ENCODE peak calls at places on chromosomes 11 and 22, in ten cellular contexts. O, L, U, B, Q, W, S, D, I and T are unnamed samples. For H3K4me1, the result is how much of the 10 kb centered on the place peaks cover.

GRCh38 chr11:110031171-110031570 is 62.0 kb upstream of the ZC3H12C start:
- DNase-seq in O (no peak), L (no peak), U (no peak), B (no peak), Q (no peak), W (no peak), S (no peak), D (no peak), I (no peak), T (no peak)

GRCh38 chr11:41879186-41879738 is 419.8 kb upstream of the LRRC4C start:
- DNase-seq in O (no peak), L (no peak), U (no peak), B (no peak), Q (no peak), W (peak), S (no peak), D (no peak), I (no peak), T (no peak)

GRCh38 chr11:124941703-124942102 is 5.9 kb upstream of the HEPACAM start:
- DNase-seq in O (no peak), L (no peak), U (no peak), B (no peak), Q (no peak), W (no peak), S (no peak), D (no peak), I (no peak), T (no peak)

GRCh38 chr22:25488244-25489020 is 76.0 kb upstream of the GRK3 start:
- DNase-seq in O (peak), L (peak), U (peak), B (peak), Q (peak), W (peak), S (peak), D (no peak), I (no peak), T (peak)

GRCh38 chr22:35467788-35468187 is 67.8 kb downstream of the MCM5 start:
- DNase-seq in O (peak), L (peak), U (peak), B (peak), Q (peak), W (peak), S (peak), D (peak), I (peak), T (peak)

GRCh38 chr11:76629133-76629852 is 41.3 kb downstream of the LRRC32 start:
- DNase-seq in O (peak), L (peak), U (peak), B (no peak), Q (no peak), W (no peak), S (no peak), D (peak), I (no peak), T (peak)

GRCh38 chr11:133619973-133620372 is 87.7 kb upstream of the OPCML start:
- DNase-seq in O (no peak), L (no peak), U (no peak), B (no peak), Q (no peak), W (no peak), S (no peak), D (no peak), I (no peak), T (no peak)

GRCh38 chr11:62116458-62116857 is 7.4 kb upstream of the INCENP start:
- DNase-seq in O (no peak), L (no peak), U (no peak), B (no peak), Q (no peak), W (peak), S (no peak), D (no peak), I (no peak), T (no peak)

GRCh38 chr22:25282671-25283561 is 63.5 kb downstream of the CRYBB2 start:
- DNase-seq in O (no peak), L (no peak), U (no peak), B (no peak), Q (no peak), W (no peak), S (no peak), D (no peak), I (no peak), T (peak)

GRCh38 chr11:120511116-120511803 is at the start of gene GRIK4:
- DNase-seq in O (peak), L (peak), U (peak), B (peak), Q (peak), W (peak), S (peak), D (peak), I (peak), T (peak)

GRCh38 chr11:134048028-134048427 is 20.8 kb upstream of the JAM3 start:
- DNase-seq in O (no peak), L (no peak), U (no peak), B (peak), Q (no peak), W (no peak), S (no peak), D (no peak), I (no peak), T (no peak)

GRCh38 chr11:134535029-134536025 is 123.3 kb upstream of the B3GAT1 start:
- DNase-seq in O (no peak), L (no peak), U (peak), B (peak), Q (no peak), W (no peak), S (no peak), D (peak), I (no peak), T (no peak)

GRCh38 chr22:49855491-49855911 is 1.9 kb downstream of the ZBED4 start:
- DNase-seq in O (peak), L (peak), U (no peak), B (no peak), Q (no peak), W (no peak), S (no peak), D (no peak), I (peak), T (peak)

GRCh38 chr22:29727248-29727551 is 7.4 kb downstream of the CABP7 start:
- DNase-seq in O (peak), L (peak), U (no peak), B (peak), Q (peak), W (peak), S (no peak), D (no peak), I (no peak), T (peak)

GRCh38 chr11:6926208-6927029 is at the start of gene ZNF215:
- DNase-seq in O (peak), L (peak), U (peak), B (peak), Q (peak), W (peak), S (peak), D (peak), I (peak), T (peak)

GRCh38 chr11:3906166-3906565 is 50.7 kb downstream of the STIM1 start:
- DNase-seq in O (no peak), L (no peak), U (no peak), B (no peak), Q (no peak), W (no peak), S (no peak), D (no peak), I (no peak), T (no peak)

GRCh38 chr11:99822846-99823565 is 802.3 kb downstream of the CNTN5 start:
- DNase-seq in O (no peak), L (no peak), U (no peak), B (no peak), Q (no peak), W (peak), S (no peak), D (no peak), I (no peak), T (no peak)

GRCh38 chr11:59545179-59546020 is 34.1 kb downstream of the OR4D9 start:
- DNase-seq in O (no peak), L (no peak), U (no peak), B (no peak), Q (peak), W (peak), S (no peak), D (no peak), I (no peak), T (no peak)

GRCh38 chr11:4467043-4467442 is 15.4 kb upstream of the OR52K1 start:
- DNase-seq in O (no peak), L (no peak), U (no peak), B (no peak), Q (no peak), W (no peak), S (no peak), D (no peak), I (no peak), T (no peak)

GRCh38 chr22:20407829-20408228 is 13.9 kb downstream of the ZNF74 start:
- DNase-seq in O (no peak), L (no peak), U (no peak), B (peak), Q (no peak), W (no peak), S (no peak), D (no peak), I (no peak), T (no peak)

GRCh38 chr11:46075168-46075567 is 46.1 kb downstream of the PHF21A start:
- DNase-seq in O (no peak), L (no peak), U (no peak), B (no peak), Q (no peak), W (no peak), S (no peak), D (no peak), I (no peak), T (no peak)

GRCh38 chr22:32733196-32733595 is 68.3 kb upstream of the TIMP3 start:
- DNase-seq in O (no peak), L (no peak), U (no peak), B (no peak), Q (no peak), W (no peak), S (no peak), D (no peak), I (no peak), T (no peak)

GRCh38 chr11:19802773-19803293 is 90.2 kb downstream of the NAV2 start:
- DNase-seq in O (no peak), L (peak), U (no peak), B (no peak), Q (no peak), W (no peak), S (no peak), D (no peak), I (no peak), T (no peak)
- H3K4me1 ChIP-seq in O (under half), L (under half), U (under half), B (under half), Q (under half), W (under half), S (under half), D (half or more), I (under half), T (under half)

GRCh38 chr22:41300661-41301060 is 664 bp upstream of the ZC3H7B start:
- DNase-seq in O (no peak), L (no peak), U (no peak), B (no peak), Q (no peak), W (no peak), S (no peak), D (no peak), I (no peak), T (no peak)
- TF ChIP-seq POLR2A in O (no peak), L (no peak), U (no peak), B (no peak), Q (no peak), W (no peak), S (no peak), D (no peak), I (no peak), T (no peak)

DNA sequence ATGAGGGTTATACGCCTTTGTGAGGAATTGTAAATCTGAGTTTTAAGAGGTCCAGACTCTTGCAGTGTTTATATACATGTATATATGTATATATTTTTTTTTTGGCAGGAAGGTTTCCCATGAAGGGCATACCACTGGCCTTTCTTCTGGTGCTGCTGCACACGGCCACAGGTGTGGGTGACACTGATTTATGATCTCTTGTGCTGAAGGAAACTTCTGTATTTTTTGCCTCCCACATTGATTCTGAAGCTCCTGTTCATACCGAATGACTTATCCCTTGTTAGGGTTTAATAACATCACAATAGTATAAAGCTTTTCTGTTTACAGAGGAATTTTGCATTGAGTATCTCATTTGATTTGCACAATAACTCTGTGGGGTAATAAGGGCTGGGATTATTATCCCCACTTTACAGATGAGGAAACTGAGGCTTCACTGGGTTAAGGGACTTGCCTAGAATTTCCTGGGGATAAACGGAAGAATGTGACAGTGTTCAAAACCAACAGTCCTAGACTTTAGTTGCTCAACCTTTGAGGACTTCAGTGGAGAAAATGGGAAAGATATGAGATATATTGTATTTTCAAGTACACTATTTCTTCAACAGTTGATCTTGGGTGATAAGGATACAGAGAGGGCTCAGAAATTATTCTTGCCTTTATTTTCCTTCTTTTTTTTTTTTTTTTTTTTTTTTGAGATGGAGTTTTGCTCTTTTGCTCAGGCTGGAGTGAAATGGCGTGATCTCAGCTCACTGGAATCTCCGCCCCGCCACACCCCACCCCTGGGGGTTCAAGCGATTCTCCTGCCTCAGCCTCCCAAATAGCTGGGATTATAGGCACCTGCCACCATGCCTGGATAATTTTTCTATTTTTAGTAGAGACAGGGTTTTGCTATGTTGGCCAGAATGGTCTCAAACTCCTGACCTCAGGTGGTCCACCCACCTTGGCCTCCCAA is 70.1 kb downstream of the MICAL2 start:
- DNase-seq in O (no peak), L (no peak), U (no peak), B (no peak), Q (no peak), W (no peak), S (no peak), D (no peak), I (no peak), T (no peak)
- H3K4me1 ChIP-seq in O (under half), L (under half), U (half or more), B (under half), Q (under half), W (half or more), S (under half), D (half or more), I (under half), T (under half)

GRCh38 chr11:75582935-75583709 is 21.1 kb downstream of the SERPINH1 start:
- DNase-seq in O (peak), L (peak), U (peak), B (no peak), Q (peak), W (peak), S (peak), D (peak), I (peak), T (peak)
- TF ChIP-seq POLR2A in O (no peak), L (peak), U (peak), B (peak), Q (peak), W (peak), S (peak), D (no peak), I (no peak), T (peak)

DNA sequence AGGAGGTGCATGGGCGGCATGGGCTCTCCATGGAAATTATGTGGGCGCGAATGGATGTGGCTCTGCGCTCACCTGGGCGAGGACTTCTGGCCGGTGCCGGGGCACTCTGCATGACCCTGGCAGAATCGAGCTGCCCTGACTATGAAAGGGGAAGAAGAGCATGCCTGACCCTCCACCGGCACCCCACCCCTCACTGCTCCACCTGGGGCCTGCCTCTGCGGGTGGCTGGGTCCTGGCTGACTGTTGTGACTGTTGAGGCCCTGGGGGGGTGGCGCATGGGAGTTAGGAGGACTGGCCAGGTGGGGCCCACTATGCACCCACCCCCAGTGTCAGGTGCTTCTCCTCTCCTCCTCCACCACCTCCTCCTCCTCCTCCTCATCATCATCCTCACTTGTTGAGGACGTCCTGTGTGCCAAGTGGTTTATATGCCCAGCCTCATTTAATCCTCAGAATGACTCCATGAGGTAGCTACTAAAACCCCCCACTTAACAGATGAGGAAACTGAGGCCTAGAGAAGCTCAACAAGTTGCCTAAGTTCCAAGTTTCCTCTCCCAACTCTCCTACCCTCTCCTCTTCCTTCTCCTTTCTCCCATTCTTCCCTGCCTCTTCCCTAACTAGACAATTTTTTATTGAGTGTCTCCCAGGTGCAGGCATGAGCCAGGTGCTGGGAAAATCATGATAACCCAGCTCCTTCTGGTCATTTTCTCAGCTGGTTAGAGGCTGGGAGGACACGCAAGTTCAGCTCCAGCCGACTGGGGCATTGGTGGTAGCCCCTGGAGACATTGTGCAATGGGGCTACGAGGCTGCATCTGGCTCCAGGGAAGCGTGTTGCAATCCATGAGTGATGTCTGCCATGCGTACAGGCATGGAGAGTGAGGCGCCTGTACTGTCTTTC is 2.3 kb downstream of the MYEOV start:
- DNase-seq in O (peak), L (peak), U (no peak), B (peak), Q (no peak), W (peak), S (no peak), D (peak), I (peak), T (no peak)
- H3K4me1 ChIP-seq in O (under half), L (under half), U (half or more), B (under half), Q (under half), W (half or more), S (under half), D (under half), I (half or more), T (half or more)

GRCh38 chr22:43850529-43850928 is 11.8 kb downstream of the SULT4A1 start:
- DNase-seq in O (no peak), L (no peak), U (no peak), B (no peak), Q (no peak), W (no peak), S (peak), D (peak), I (peak), T (no peak)
- TF ChIP-seq POLR2A in O (no peak), L (no peak), U (no peak), B (no peak), Q (no peak), W (no peak), S (no peak), D (no peak), I (no peak), T (no peak)

DNA sequence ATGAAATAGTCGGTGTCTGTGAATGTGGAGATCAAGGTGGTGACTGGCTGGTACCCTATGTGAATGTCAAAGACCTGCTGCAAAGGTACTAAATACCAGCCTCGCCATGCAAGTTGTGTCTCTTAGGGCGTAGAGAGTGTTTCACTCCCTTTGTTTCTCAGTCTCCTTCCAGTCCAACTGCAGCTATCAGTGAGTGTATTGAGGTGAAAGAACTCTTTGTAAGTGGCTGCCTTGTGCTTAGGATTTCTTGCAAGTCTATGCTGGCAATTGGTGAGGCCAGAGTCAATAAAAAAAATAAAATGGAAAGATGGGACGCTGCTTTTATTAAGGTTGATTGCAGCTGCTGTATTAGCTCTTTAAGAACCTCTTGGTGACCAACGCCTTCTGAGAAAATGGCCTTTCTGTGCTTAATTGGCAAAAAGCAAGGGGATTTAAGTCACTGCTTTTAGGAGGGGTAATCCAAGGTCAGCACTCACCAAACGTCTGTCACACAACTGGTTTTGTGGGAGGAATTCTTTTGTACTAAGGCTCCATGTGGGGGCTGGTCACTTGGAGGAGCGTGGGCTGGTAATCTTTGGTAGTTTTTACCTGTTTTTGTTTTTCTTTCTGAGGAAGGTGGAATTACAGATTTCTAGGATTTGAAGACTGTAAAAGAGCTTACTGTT is 95.2 kb downstream of the PARVA start:
- DNase-seq in O (no peak), L (no peak), U (no peak), B (no peak), Q (no peak), W (no peak), S (no peak), D (no peak), I (no peak), T (peak)
- H3K4me1 ChIP-seq in O (under half), L (under half), U (under half), B (under half), Q (under half), W (under half), S (under half), D (half or more), I (under half), T (under half)